ENCODE peak calls at places on chromosomes 11 and 22, in eight cellular contexts. W, T, E, S, J, U, Y and R are unnamed samples.

GRCh38 chr22:33726294-33726711 is 194.0 kb downstream of the LARGE1 start:
- DNase-seq in W (peak; percentile 32), T (no peak), E (peak; percentile 65), S (no peak), J (no peak), U (no peak), Y (no peak), R (peak; percentile 11)

GRCh38 chr11:118715837-118716260 is 36.4 kb upstream of the TREH start:
- DNase-seq in W (no peak), T (no peak), E (no peak), S (no peak), J (no peak), U (no peak), Y (no peak), R (no peak)

GRCh38 chr22:43854151-43854785 is 8.0 kb downstream of the SULT4A1 start:
- DNase-seq in W (no peak), T (no peak), E (no peak), S (no peak), J (no peak), U (no peak), Y (no peak), R (no peak)

GRCh38 chr11:27008811-27009535 is 15.1 kb downstream of the FIBIN start:
- DNase-seq in W (no peak), T (no peak), E (no peak), S (no peak), J (no peak), U (no peak), Y (no peak), R (no peak)

GRCh38 chr11:70468256-70469230 is 70.2 kb downstream of the CTTN start:
- DNase-seq in W (no peak), T (no peak), E (no peak), S (no peak), J (no peak), U (no peak), Y (no peak), R (no peak)

GRCh38 chr11:22049276-22049675 is 143.6 kb upstream of the ANO5 start:
- DNase-seq in W (no peak), T (no peak), E (no peak), S (no peak), J (no peak), U (no peak), Y (no peak), R (no peak)

GRCh38 chr11:24515632-24516031 is 18.8 kb downstream of the LUZP2 start:
- DNase-seq in W (no peak), T (no peak), E (no peak), S (no peak), J (no peak), U (no peak), Y (no peak), R (no peak)

GRCh38 chr11:69799582-69799981 is 19.6 kb downstream of the FGF3 start:
- DNase-seq in W (no peak), T (no peak), E (peak; percentile 31), S (no peak), J (no peak), U (no peak), Y (no peak), R (no peak)

GRCh38 chr11:25650319-25650718 is 681.6 kb upstream of the ANO3 start:
- DNase-seq in W (no peak), T (no peak), E (no peak), S (no peak), J (no peak), U (no peak), Y (no peak), R (no peak)

GRCh38 chr11:58524232-58525036 is 16.5 kb upstream of the OR5B21 start:
- DNase-seq in W (peak; percentile 46), T (peak; percentile 31), E (peak; percentile 86), S (peak; percentile 31), J (peak; percentile 69), U (peak; percentile 79), Y (no peak), R (peak; percentile 82)

GRCh38 chr11:14454861-14455632 is 44.6 kb downstream of the COPB1 start:
- DNase-seq in W (no peak), T (no peak), E (peak; percentile 51), S (no peak), J (no peak), U (peak; percentile 12), Y (no peak), R (no peak)

GRCh38 chr11:16737860-16738197 is 618 bp upstream of the C11orf58 start:
- DNase-seq in W (no peak), T (no peak), E (no peak), S (no peak), J (no peak), U (no peak), Y (no peak), R (no peak)

GRCh38 chr11:72069787-72070251 is 10.5 kb downstream of the NUMA1 start:
- DNase-seq in W (peak; percentile 89), T (peak; percentile 85), E (peak; percentile 92), S (peak; percentile 79), J (peak; percentile 78), U (peak; percentile 19), Y (peak; percentile 25), R (peak; percentile 82)

GRCh38 chr11:107711861-107712260 is at the start of gene SLN:
- DNase-seq in W (no peak), T (no peak), E (no peak), S (no peak), J (no peak), U (no peak), Y (no peak), R (no peak)

GRCh38 chr11:121466063-121466794 is 13.5 kb upstream of the SORL1-AS1 start:
- DNase-seq in W (peak; percentile 92), T (peak; percentile 94), E (peak; percentile 94), S (peak; percentile 83), J (peak; percentile 92), U (peak; percentile 84), Y (peak; percentile 52), R (peak; percentile 87)

GRCh38 chr11:47656284-47656915 is 14.0 kb upstream of the MTCH2 start:
- DNase-seq in W (no peak), T (no peak), E (no peak), S (no peak), J (no peak), U (no peak), Y (no peak), R (no peak)

GRCh38 chr22:46802608-46803027 is 40.2 kb downstream of the TBC1D22A start:
- DNase-seq in W (no peak), T (no peak), E (no peak), S (no peak), J (no peak), U (no peak), Y (no peak), R (no peak)

GRCh38 chr11:59891781-59892181 is 13.2 kb downstream of the OOSP3 start:
- DNase-seq in W (peak; percentile 37), T (no peak), E (no peak), S (no peak), J (no peak), U (no peak), Y (no peak), R (no peak)

GRCh38 chr22:42949159-42949558 is 65.8 kb downstream of the PACSIN2 start:
- DNase-seq in W (peak; percentile 66), T (no peak), E (peak; percentile 78), S (no peak), J (no peak), U (no peak), Y (no peak), R (no peak)

GRCh38 chr11:63768232-63769043 is at the start of gene ZFTA:
- DNase-seq in W (peak; percentile 83), T (peak; percentile 66), E (peak; percentile 34), S (peak; percentile 71), J (peak; percentile 61), U (no peak), Y (peak; percentile 62), R (no peak)

GRCh38 chr11:125404811-125405481 is 91.1 kb downstream of the FEZ1 start:
- DNase-seq in W (peak; percentile 74), T (peak; percentile 68), E (peak; percentile 33), S (peak; percentile 76), J (peak; percentile 69), U (no peak), Y (peak; percentile 50), R (no peak)

GRCh38 chr11:67278135-67278938 is 10.8 kb upstream of the ANKRD13D start:
- DNase-seq in W (peak; percentile 26), T (peak; percentile 21), E (no peak), S (no peak), J (no peak), U (no peak), Y (peak; percentile 1), R (no peak)
- H3K4me3 ChIP-seq in W (peak overlapping the region; percentile 46), T (no peak overlapping the region), E (no peak overlapping the region), S (peak overlapping the region; percentile 61), J (peak overlapping the region; percentile 28), U (no peak overlapping the region), Y (peak overlapping the region; percentile 40), R (no peak overlapping the region)

GRCh38 chr22:24485608-24486007 is 9.5 kb upstream of the UPB1 start:
- DNase-seq in W (no peak), T (no peak), E (no peak), S (no peak), J (no peak), U (no peak), Y (no peak), R (no peak)
- TF ChIP-seq CTCF in W (peak; percentile 50), T (peak; percentile 19), E (no peak), S (peak; percentile 68), J (no peak), U (peak; percentile 20), Y (no peak), R (no peak)

DNA sequence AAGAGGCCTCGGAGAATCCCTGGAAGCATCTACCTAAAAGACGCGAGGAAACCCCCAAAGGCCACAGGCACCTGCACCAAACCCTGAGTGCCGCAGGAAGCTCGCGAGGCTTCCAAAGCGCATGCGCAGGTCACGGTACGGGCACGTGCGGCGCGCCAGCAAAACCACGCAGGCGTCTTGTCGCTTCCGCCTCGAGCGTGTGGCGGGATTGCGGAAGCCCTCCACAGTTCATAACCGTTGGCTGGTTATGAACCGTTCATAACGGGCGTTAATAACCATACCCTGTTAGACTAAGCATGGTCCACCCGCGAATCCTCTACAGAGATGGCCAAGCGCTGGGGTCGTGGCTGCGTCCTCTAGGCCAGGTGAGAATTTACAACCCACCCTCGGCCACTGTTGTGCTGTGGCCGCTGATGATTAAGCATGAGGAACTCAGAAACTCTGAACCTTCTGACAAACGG is 46.4 kb downstream of the MORC2 start:
- DNase-seq in W (peak; percentile 65), T (peak; percentile 69), E (peak; percentile 53), S (peak; percentile 69), J (peak; percentile 55), U (no peak), Y (peak; percentile 37), R (no peak)
- H3K4me3 ChIP-seq in W (peak overlapping the region; percentile 60), T (peak overlapping the region; percentile 33), E (peak overlapping the region; percentile 14), S (peak overlapping the region; percentile 63), J (peak overlapping the region; percentile 40), U (peak overlapping the region; percentile 14), Y (no peak overlapping the region), R (peak overlapping the region; percentile 2)

DNA sequence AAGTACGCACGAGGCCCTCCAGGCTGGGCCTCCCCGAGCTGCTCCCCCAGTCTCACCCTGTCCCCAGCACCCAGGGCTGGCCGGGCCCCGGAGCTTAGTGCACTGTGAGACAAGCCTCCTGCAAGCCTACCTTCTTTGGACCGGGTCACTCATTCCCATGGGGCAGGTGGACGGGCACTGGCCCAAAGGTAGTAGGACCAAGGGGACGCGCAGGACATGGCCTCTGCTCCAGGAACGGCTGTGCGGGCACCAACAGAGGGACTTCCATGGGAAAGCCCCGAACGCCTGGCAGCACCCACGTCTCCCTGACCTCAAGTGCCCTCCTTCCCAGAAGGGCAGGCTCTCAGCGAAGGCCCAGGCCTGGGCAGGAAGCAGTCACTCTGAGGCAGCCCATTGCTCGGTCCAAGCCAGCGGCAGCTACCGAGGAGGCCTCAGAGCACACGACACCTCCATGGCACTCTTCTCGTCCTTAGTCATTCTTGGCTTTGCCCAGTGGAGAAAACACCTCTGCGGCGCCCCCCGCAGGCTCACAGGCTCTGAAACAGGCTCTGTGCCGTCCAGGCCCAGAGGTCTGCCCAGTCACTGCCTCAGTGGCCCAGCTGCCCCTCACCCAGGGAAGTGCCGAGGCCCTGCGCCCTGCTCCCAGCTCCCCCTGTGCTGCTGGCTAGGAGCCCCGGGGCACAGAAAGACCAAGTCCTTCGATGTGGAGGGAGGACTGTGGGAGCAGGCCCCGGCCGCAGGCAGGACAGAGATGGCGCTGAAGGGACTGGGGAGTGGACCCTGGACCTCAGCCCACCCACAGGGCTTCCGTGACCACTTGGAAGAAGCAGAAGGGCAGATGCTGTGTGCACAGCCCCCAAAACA is 3.8 kb downstream of the MOB2 start:
- DNase-seq in W (peak; percentile 38), T (peak; percentile 13), E (no peak), S (peak; percentile 15), J (peak; percentile 44), U (no peak), Y (no peak), R (no peak)
- TF ChIP-seq CTCF in W (no peak), T (no peak), E (no peak), S (no peak), J (no peak), U (no peak), Y (peak; percentile 29), R (no peak)